ENCODE peak calls at places on chromosomes 2 and 18, in nine cellular contexts. One of them, this sample, is unnamed.

GRCh38 chr2:15383695-15384350 is 177.3 kb downstream of the NBAS start:
- DNase-seq in AG04449: no peak
- DNase-seq in ovary: no peak
- DNase-seq in foreskin fibroblast: no peak
- DNase-seq in body of pancreas: no peak
- DNase-seq in progenitor cell of endocrine pancreas: no peak
- DNase-seq in activated CD8-positive, alpha-beta T cell treated with anti-CD3 and anti-CD28 coated beads for 36 hours: no peak
- DNase-seq in lower lobe of right lung: no peak
- DNase-seq in fibroblast of mammary gland: no peak
- DNase-seq in this sample: no peak

GRCh38 chr2:190382851-190383250 is 25.3 kb upstream of the MFSD6 start:
- DNase-seq in foreskin fibroblast: no peak
- DNase-seq in activated CD8-positive, alpha-beta T cell treated with anti-CD3 and anti-CD28 coated beads for 36 hours: peak
- DNase-seq in AG04449: no peak
- DNase-seq in lower lobe of right lung: no peak
- DNase-seq in fibroblast of mammary gland: peak
- DNase-seq in progenitor cell of endocrine pancreas: no peak
- DNase-seq in ovary: no peak
- DNase-seq in body of pancreas: peak
- DNase-seq in this sample: no peak

GRCh38 chr18:46360102-46360699 is 256.0 kb downstream of the HAUS1 start:
- DNase-seq in fibroblast of mammary gland: no peak
- DNase-seq in lower lobe of right lung: no peak
- DNase-seq in activated CD8-positive, alpha-beta T cell treated with anti-CD3 and anti-CD28 coated beads for 36 hours: no peak
- DNase-seq in foreskin fibroblast: no peak
- DNase-seq in body of pancreas: no peak
- DNase-seq in progenitor cell of endocrine pancreas: no peak
- DNase-seq in ovary: no peak
- DNase-seq in AG04449: no peak
- DNase-seq in this sample: no peak

GRCh38 chr18:10340821-10341220 is 113.6 kb upstream of the APCDD1 start:
- DNase-seq in lower lobe of right lung: no peak
- DNase-seq in activated CD8-positive, alpha-beta T cell treated with anti-CD3 and anti-CD28 coated beads for 36 hours: no peak
- DNase-seq in body of pancreas: no peak
- DNase-seq in fibroblast of mammary gland: no peak
- DNase-seq in AG04449: no peak
- DNase-seq in foreskin fibroblast: no peak
- DNase-seq in ovary: no peak
- DNase-seq in progenitor cell of endocrine pancreas: no peak
- DNase-seq in this sample: no peak

GRCh38 chr2:177618270-177619253 is 226.0 kb downstream of the AGPS start:
- DNase-seq in foreskin fibroblast: peak
- DNase-seq in AG04449: no peak
- DNase-seq in ovary: peak
- DNase-seq in body of pancreas: peak
- DNase-seq in lower lobe of right lung: peak
- DNase-seq in fibroblast of mammary gland: peak
- DNase-seq in activated CD8-positive, alpha-beta T cell treated with anti-CD3 and anti-CD28 coated beads for 36 hours: peak
- DNase-seq in progenitor cell of endocrine pancreas: peak
- DNase-seq in this sample: peak

GRCh38 chr2:27149575-27150405 is 986 bp downstream of the TCF23 start:
- DNase-seq in fibroblast of mammary gland: no peak
- DNase-seq in progenitor cell of endocrine pancreas: no peak
- DNase-seq in foreskin fibroblast: no peak
- DNase-seq in activated CD8-positive, alpha-beta T cell treated with anti-CD3 and anti-CD28 coated beads for 36 hours: no peak
- DNase-seq in body of pancreas: no peak
- DNase-seq in lower lobe of right lung: no peak
- DNase-seq in AG04449: no peak
- DNase-seq in ovary: no peak
- DNase-seq in this sample: no peak

GRCh38 chr18:52160652-52161051 is 179.3 kb upstream of the DCC start:
- DNase-seq in AG04449: no peak
- DNase-seq in progenitor cell of endocrine pancreas: no peak
- DNase-seq in fibroblast of mammary gland: no peak
- DNase-seq in foreskin fibroblast: peak
- DNase-seq in body of pancreas: no peak
- DNase-seq in activated CD8-positive, alpha-beta T cell treated with anti-CD3 and anti-CD28 coated beads for 36 hours: no peak
- DNase-seq in ovary: no peak
- DNase-seq in lower lobe of right lung: no peak
- DNase-seq in this sample: no peak

GRCh38 chr2:27799646-27800010 is 28.1 kb downstream of the MRPL33 start:
- DNase-seq in foreskin fibroblast: no peak
- DNase-seq in body of pancreas: no peak
- DNase-seq in fibroblast of mammary gland: no peak
- DNase-seq in progenitor cell of endocrine pancreas: no peak
- DNase-seq in AG04449: no peak
- DNase-seq in ovary: no peak
- DNase-seq in lower lobe of right lung: no peak
- DNase-seq in activated CD8-positive, alpha-beta T cell treated with anti-CD3 and anti-CD28 coated beads for 36 hours: no peak
- DNase-seq in this sample: no peak

GRCh38 chr2:167335627-167336026 is 447.3 kb downstream of the XIRP2 start:
- DNase-seq in foreskin fibroblast: peak
- DNase-seq in lower lobe of right lung: no peak
- DNase-seq in activated CD8-positive, alpha-beta T cell treated with anti-CD3 and anti-CD28 coated beads for 36 hours: no peak
- DNase-seq in AG04449: no peak
- DNase-seq in body of pancreas: no peak
- DNase-seq in fibroblast of mammary gland: peak
- DNase-seq in progenitor cell of endocrine pancreas: no peak
- DNase-seq in ovary: no peak
- DNase-seq in this sample: no peak

GRCh38 chr2:167333245-167333644 is 445.0 kb downstream of the XIRP2 start:
- DNase-seq in progenitor cell of endocrine pancreas: no peak
- DNase-seq in AG04449: no peak
- DNase-seq in activated CD8-positive, alpha-beta T cell treated with anti-CD3 and anti-CD28 coated beads for 36 hours: no peak
- DNase-seq in foreskin fibroblast: no peak
- DNase-seq in ovary: no peak
- DNase-seq in lower lobe of right lung: no peak
- DNase-seq in fibroblast of mammary gland: no peak
- DNase-seq in body of pancreas: no peak
- DNase-seq in this sample: no peak

GRCh38 chr2:167334343-167334742 is 446.1 kb downstream of the XIRP2 start:
- DNase-seq in activated CD8-positive, alpha-beta T cell treated with anti-CD3 and anti-CD28 coated beads for 36 hours: no peak
- DNase-seq in AG04449: no peak
- DNase-seq in ovary: no peak
- DNase-seq in body of pancreas: no peak
- DNase-seq in lower lobe of right lung: no peak
- DNase-seq in fibroblast of mammary gland: no peak
- DNase-seq in foreskin fibroblast: no peak
- DNase-seq in progenitor cell of endocrine pancreas: no peak
- DNase-seq in this sample: no peak

GRCh38 chr2:167332358-167332757 is 444.1 kb downstream of the XIRP2 start:
- DNase-seq in progenitor cell of endocrine pancreas: no peak
- DNase-seq in AG04449: no peak
- DNase-seq in foreskin fibroblast: no peak
- DNase-seq in fibroblast of mammary gland: no peak
- DNase-seq in body of pancreas: no peak
- DNase-seq in activated CD8-positive, alpha-beta T cell treated with anti-CD3 and anti-CD28 coated beads for 36 hours: no peak
- DNase-seq in ovary: no peak
- DNase-seq in lower lobe of right lung: no peak
- DNase-seq in this sample: no peak

DNA sequence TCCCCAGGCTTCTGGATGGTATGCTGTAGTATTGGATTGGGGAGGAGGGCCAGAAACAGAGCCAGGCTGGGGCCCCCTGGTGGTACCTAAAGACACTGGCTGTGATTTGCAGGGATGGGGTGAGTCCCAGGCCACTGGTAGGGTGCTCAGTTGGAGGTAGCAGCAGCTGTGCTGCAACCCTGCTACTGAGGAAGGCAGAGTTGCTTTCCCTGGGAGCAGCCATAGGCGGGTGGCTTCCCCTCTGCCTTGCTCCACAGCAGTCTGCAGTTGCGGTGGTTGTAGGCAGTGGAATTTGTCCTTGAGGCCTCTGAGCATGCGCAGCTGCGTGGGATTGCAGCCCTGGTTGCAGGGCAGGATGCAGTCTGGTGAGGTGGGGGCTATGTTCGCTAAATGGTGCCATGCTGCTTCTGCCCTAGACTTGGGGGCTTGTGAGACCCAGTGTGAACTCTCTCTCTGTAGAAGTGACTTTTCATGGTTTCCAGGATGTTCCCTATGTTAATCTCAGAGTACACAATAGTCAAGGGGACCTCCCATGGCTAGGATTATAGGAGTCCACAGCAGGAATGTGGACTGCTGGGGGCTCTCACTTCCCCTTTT is 443.5 kb downstream of the XIRP2 start:
- DNase-seq in fibroblast of mammary gland: no peak
- DNase-seq in lower lobe of right lung: no peak
- DNase-seq in ovary: no peak
- DNase-seq in foreskin fibroblast: no peak
- DNase-seq in progenitor cell of endocrine pancreas: no peak
- DNase-seq in AG04449: no peak
- DNase-seq in body of pancreas: no peak
- DNase-seq in activated CD8-positive, alpha-beta T cell treated with anti-CD3 and anti-CD28 coated beads for 36 hours: peak
- DNase-seq in this sample: no peak
- TF ChIP-seq CTCF in fibroblast of mammary gland: peak
- TF ChIP-seq CTCF in lower lobe of right lung: no peak
- TF ChIP-seq CTCF in ovary: no peak
- TF ChIP-seq CTCF in foreskin fibroblast: no peak
- TF ChIP-seq CTCF in progenitor cell of endocrine pancreas: peak
- TF ChIP-seq CTCF in AG04449: peak
- TF ChIP-seq CTCF in body of pancreas: no peak
- TF ChIP-seq CTCF in activated CD8-positive, alpha-beta T cell treated with anti-CD3 and anti-CD28 coated beads for 36 hours: no peak
- TF ChIP-seq CTCF in this sample: no peak

GRCh38 chr2:34907812-34908211 is 1308.7 kb upstream of the FAM98A start:
- DNase-seq in AG04449: no peak
- DNase-seq in activated CD8-positive, alpha-beta T cell treated with anti-CD3 and anti-CD28 coated beads for 36 hours: no peak
- DNase-seq in progenitor cell of endocrine pancreas: no peak
- DNase-seq in ovary: no peak
- DNase-seq in fibroblast of mammary gland: no peak
- DNase-seq in lower lobe of right lung: no peak
- DNase-seq in body of pancreas: no peak
- DNase-seq in foreskin fibroblast: no peak
- DNase-seq in this sample: no peak
- TF ChIP-seq CTCF in AG04449: no peak
- TF ChIP-seq CTCF in activated CD8-positive, alpha-beta T cell treated with anti-CD3 and anti-CD28 coated beads for 36 hours: no peak
- TF ChIP-seq CTCF in progenitor cell of endocrine pancreas: no peak
- TF ChIP-seq CTCF in ovary: no peak
- TF ChIP-seq CTCF in fibroblast of mammary gland: no peak
- TF ChIP-seq CTCF in lower lobe of right lung: no peak
- TF ChIP-seq CTCF in body of pancreas: no peak
- TF ChIP-seq CTCF in foreskin fibroblast: no peak
- TF ChIP-seq CTCF in this sample: no peak

GRCh38 chr2:621303-622099 is 55.7 kb downstream of the TMEM18 start:
- DNase-seq in fibroblast of mammary gland: no peak
- DNase-seq in AG04449: no peak
- DNase-seq in body of pancreas: no peak
- DNase-seq in foreskin fibroblast: no peak
- DNase-seq in progenitor cell of endocrine pancreas: no peak
- DNase-seq in lower lobe of right lung: no peak
- DNase-seq in ovary: no peak
- DNase-seq in activated CD8-positive, alpha-beta T cell treated with anti-CD3 and anti-CD28 coated beads for 36 hours: no peak
- DNase-seq in this sample: no peak

GRCh38 chr2:618591-618990 is 58.6 kb downstream of the TMEM18 start:
- DNase-seq in lower lobe of right lung: no peak
- DNase-seq in progenitor cell of endocrine pancreas: no peak
- DNase-seq in activated CD8-positive, alpha-beta T cell treated with anti-CD3 and anti-CD28 coated beads for 36 hours: no peak
- DNase-seq in ovary: no peak
- DNase-seq in AG04449: no peak
- DNase-seq in foreskin fibroblast: no peak
- DNase-seq in body of pancreas: no peak
- DNase-seq in fibroblast of mammary gland: no peak
- DNase-seq in this sample: no peak

GRCh38 chr2:620456-621302 is 56.5 kb downstream of the TMEM18 start:
- DNase-seq in fibroblast of mammary gland: no peak
- DNase-seq in progenitor cell of endocrine pancreas: no peak
- DNase-seq in body of pancreas: no peak
- DNase-seq in activated CD8-positive, alpha-beta T cell treated with anti-CD3 and anti-CD28 coated beads for 36 hours: no peak
- DNase-seq in AG04449: no peak
- DNase-seq in lower lobe of right lung: no peak
- DNase-seq in foreskin fibroblast: no peak
- DNase-seq in ovary: no peak
- DNase-seq in this sample: no peak

GRCh38 chr2:619964-620363 is 57.2 kb downstream of the TMEM18 start:
- DNase-seq in progenitor cell of endocrine pancreas: no peak
- DNase-seq in body of pancreas: no peak
- DNase-seq in ovary: no peak
- DNase-seq in AG04449: no peak
- DNase-seq in foreskin fibroblast: no peak
- DNase-seq in fibroblast of mammary gland: no peak
- DNase-seq in activated CD8-positive, alpha-beta T cell treated with anti-CD3 and anti-CD28 coated beads for 36 hours: no peak
- DNase-seq in lower lobe of right lung: no peak
- DNase-seq in this sample: no peak

DNA sequence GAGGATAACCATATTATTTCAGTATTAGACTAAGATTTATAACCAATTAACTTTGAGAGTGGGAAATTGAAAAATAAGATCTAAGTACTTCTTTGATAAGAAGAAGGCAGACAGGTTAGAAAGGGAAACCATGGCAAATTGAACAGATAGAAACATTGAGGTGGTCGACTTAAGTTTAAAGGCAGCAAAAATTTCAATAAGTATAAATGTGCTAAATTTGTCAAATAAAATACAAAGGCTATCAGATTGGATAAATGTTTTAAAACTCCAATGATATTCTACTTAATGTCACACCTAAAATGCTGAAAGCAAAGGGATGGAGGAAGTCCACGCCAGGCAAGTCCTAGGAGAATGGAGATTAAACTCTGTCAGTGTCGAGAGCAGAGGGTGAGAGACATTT is 59.2 kb downstream of the TMEM18 start:
- DNase-seq in activated CD8-positive, alpha-beta T cell treated with anti-CD3 and anti-CD28 coated beads for 36 hours: no peak
- DNase-seq in fibroblast of mammary gland: no peak
- DNase-seq in progenitor cell of endocrine pancreas: no peak
- DNase-seq in AG04449: no peak
- DNase-seq in body of pancreas: no peak
- DNase-seq in foreskin fibroblast: no peak
- DNase-seq in lower lobe of right lung: no peak
- DNase-seq in ovary: no peak
- DNase-seq in this sample: no peak
- TF ChIP-seq CTCF in activated CD8-positive, alpha-beta T cell treated with anti-CD3 and anti-CD28 coated beads for 36 hours: no peak
- TF ChIP-seq CTCF in fibroblast of mammary gland: no peak
- TF ChIP-seq CTCF in progenitor cell of endocrine pancreas: no peak
- TF ChIP-seq CTCF in AG04449: no peak
- TF ChIP-seq CTCF in body of pancreas: no peak
- TF ChIP-seq CTCF in foreskin fibroblast: no peak
- TF ChIP-seq CTCF in lower lobe of right lung: no peak
- TF ChIP-seq CTCF in ovary: no peak
- TF ChIP-seq CTCF in this sample: no peak

GRCh38 chr2:262117-262516 is 1.7 kb downstream of the SH3YL1 start:
- DNase-seq in body of pancreas: no peak
- DNase-seq in foreskin fibroblast: no peak
- DNase-seq in activated CD8-positive, alpha-beta T cell treated with anti-CD3 and anti-CD28 coated beads for 36 hours: no peak
- DNase-seq in AG04449: no peak
- DNase-seq in lower lobe of right lung: no peak
- DNase-seq in progenitor cell of endocrine pancreas: no peak
- DNase-seq in ovary: no peak
- DNase-seq in fibroblast of mammary gland: no peak
- DNase-seq in this sample: no peak

GRCh38 chr2:263022-263738 is 652 bp downstream of the SH3YL1 start:
- DNase-seq in progenitor cell of endocrine pancreas: no peak
- DNase-seq in AG04449: no peak
- DNase-seq in fibroblast of mammary gland: no peak
- DNase-seq in activated CD8-positive, alpha-beta T cell treated with anti-CD3 and anti-CD28 coated beads for 36 hours: no peak
- DNase-seq in ovary: peak
- DNase-seq in foreskin fibroblast: no peak
- DNase-seq in lower lobe of right lung: no peak
- DNase-seq in body of pancreas: peak
- DNase-seq in this sample: no peak

GRCh38 chr2:263774-264492 is at the start of gene SH3YL1:
- DNase-seq in fibroblast of mammary gland: no peak
- DNase-seq in activated CD8-positive, alpha-beta T cell treated with anti-CD3 and anti-CD28 coated beads for 36 hours: peak
- DNase-seq in lower lobe of right lung: peak
- DNase-seq in ovary: peak
- DNase-seq in body of pancreas: peak
- DNase-seq in progenitor cell of endocrine pancreas: peak
- DNase-seq in AG04449: no peak
- DNase-seq in foreskin fibroblast: no peak
- DNase-seq in this sample: no peak

GRCh38 chr2:268323-268722 is 3.6 kb downstream of the ACP1 start:
- DNase-seq in progenitor cell of endocrine pancreas: no peak
- DNase-seq in AG04449: no peak
- DNase-seq in body of pancreas: no peak
- DNase-seq in ovary: no peak
- DNase-seq in fibroblast of mammary gland: no peak
- DNase-seq in foreskin fibroblast: no peak
- DNase-seq in activated CD8-positive, alpha-beta T cell treated with anti-CD3 and anti-CD28 coated beads for 36 hours: no peak
- DNase-seq in lower lobe of right lung: no peak
- DNase-seq in this sample: no peak

GRCh38 chr2:264493-265468 is at the start of gene ACP1:
- DNase-seq in foreskin fibroblast: peak
- DNase-seq in AG04449: peak
- DNase-seq in activated CD8-positive, alpha-beta T cell treated with anti-CD3 and anti-CD28 coated beads for 36 hours: peak
- DNase-seq in lower lobe of right lung: peak
- DNase-seq in progenitor cell of endocrine pancreas: peak
- DNase-seq in body of pancreas: peak
- DNase-seq in ovary: peak
- DNase-seq in fibroblast of mammary gland: peak
- DNase-seq in this sample: peak
- TF ChIP-seq CTCF in foreskin fibroblast: no peak
- TF ChIP-seq CTCF in AG04449: no peak
- TF ChIP-seq CTCF in activated CD8-positive, alpha-beta T cell treated with anti-CD3 and anti-CD28 coated beads for 36 hours: no peak
- TF ChIP-seq CTCF in lower lobe of right lung: no peak
- TF ChIP-seq CTCF in progenitor cell of endocrine pancreas: no peak
- TF ChIP-seq CTCF in body of pancreas: no peak
- TF ChIP-seq CTCF in ovary: no peak
- TF ChIP-seq CTCF in fibroblast of mammary gland: no peak
- TF ChIP-seq CTCF in this sample: no peak